ENCODE peak calls at places on chromosomes 7 and 10, in seven cellular contexts. Q is heart left ventricle, C is hepatocyte, R is body of pancreas, N is ovary, J is breast epithelium, V is left lung. G is an unnamed sample.

GRCh38 chr7:24419070-24419469 is 135.1 kb downstream of the NPY start:
- DNase-seq in Q (no peak), C (no peak), R (no peak), N (no peak), J (no peak), V (no peak), G (no peak)

GRCh38 chr7:98681496-98681895 is 64.4 kb downstream of the NPTX2 start:
- DNase-seq in Q (no peak), C (no peak), R (no peak), N (no peak), J (no peak), V (no peak), G (no peak)

GRCh38 chr7:69967152-69967591 is 368.9 kb downstream of the AUTS2 start:
- DNase-seq in Q (peak; percentile 68), C (peak; percentile 11), R (peak; percentile 19), N (peak; percentile 40), J (no peak), V (no peak), G (no peak)

GRCh38 chr7:145031162-145031561 is 195.3 kb upstream of the TPK1 start:
- DNase-seq in Q (no peak), C (no peak), R (no peak), N (no peak), J (no peak), V (no peak), G (no peak)

GRCh38 chr7:106392565-106392964 is 107.8 kb upstream of the NAMPT start:
- DNase-seq in Q (no peak), C (no peak), R (no peak), N (no peak), J (no peak), V (no peak), G (no peak)

GRCh38 chr7:4021413-4021812 is 660.7 kb upstream of the FOXK1 start:
- DNase-seq in Q (no peak), C (no peak), R (no peak), N (no peak), J (no peak), V (no peak), G (no peak)

GRCh38 chr10:99345350-99345749 is 16.2 kb downstream of the CNNM1 start:
- DNase-seq in Q (no peak), C (no peak), R (no peak), N (no peak), J (no peak), V (no peak), G (no peak)

GRCh38 chr10:116752563-116752962 is 10.2 kb upstream of the HSPA12A start:
- DNase-seq in Q (no peak), C (no peak), R (peak; percentile 0), N (no peak), J (no peak), V (no peak), G (no peak)

GRCh38 chr7:24820730-24821044 is 63.4 kb upstream of the GSDME start:
- DNase-seq in Q (no peak), C (peak; percentile 76), R (no peak), N (no peak), J (peak; percentile 31), V (no peak), G (no peak)

GRCh38 chr10:97570789-97571536 is 1.6 kb upstream of the ANKRD2 start:
- DNase-seq in Q (peak; percentile 51), C (no peak), R (no peak), N (no peak), J (no peak), V (no peak), G (no peak)

GRCh38 chr10:42769653-42770052 is 12.9 kb upstream of the BMS1 start:
- DNase-seq in Q (no peak), C (no peak), R (no peak), N (no peak), J (no peak), V (no peak), G (no peak)

GRCh38 chr10:10677479-10677878 is 340.2 kb upstream of the CELF2 start:
- DNase-seq in Q (peak; percentile 72), C (peak; percentile 72), R (peak; percentile 18), N (peak; percentile 37), J (no peak), V (no peak), G (peak; percentile 74)

GRCh38 chr7:143393267-143394041 is 12.3 kb downstream of the ZYX start:
- DNase-seq in Q (no peak), C (peak; percentile 77), R (peak; percentile 78), N (no peak), J (no peak), V (peak; percentile 67), G (no peak)

GRCh38 chr10:70974351-70974901 is 86.1 kb upstream of the PCBD1 start:
- DNase-seq in Q (no peak), C (peak; percentile 20), R (no peak), N (no peak), J (no peak), V (no peak), G (no peak)

GRCh38 chr10:12945709-12946359 is 55.7 kb downstream of the CCDC3 start:
- DNase-seq in Q (no peak), C (no peak), R (no peak), N (no peak), J (no peak), V (no peak), G (no peak)

GRCh38 chr10:1247598-1248261 is 191.5 kb downstream of the WDR37 start:
- DNase-seq in Q (no peak), C (no peak), R (no peak), N (no peak), J (no peak), V (no peak), G (no peak)

GRCh38 chr10:50420166-50420565 is 168.8 kb upstream of the ASAH2 start:
- DNase-seq in Q (no peak), C (no peak), R (no peak), N (no peak), J (no peak), V (no peak), G (no peak)

GRCh38 chr10:111481271-111482073 is 404.6 kb downstream of the ADRA2A start:
- DNase-seq in Q (no peak), C (no peak), R (no peak), N (no peak), J (no peak), V (no peak), G (no peak)

GRCh38 chr10:86128360-86128759 is 238.2 kb downstream of the GRID1 start:
- DNase-seq in Q (no peak), C (no peak), R (no peak), N (no peak), J (no peak), V (no peak), G (no peak)

DNA sequence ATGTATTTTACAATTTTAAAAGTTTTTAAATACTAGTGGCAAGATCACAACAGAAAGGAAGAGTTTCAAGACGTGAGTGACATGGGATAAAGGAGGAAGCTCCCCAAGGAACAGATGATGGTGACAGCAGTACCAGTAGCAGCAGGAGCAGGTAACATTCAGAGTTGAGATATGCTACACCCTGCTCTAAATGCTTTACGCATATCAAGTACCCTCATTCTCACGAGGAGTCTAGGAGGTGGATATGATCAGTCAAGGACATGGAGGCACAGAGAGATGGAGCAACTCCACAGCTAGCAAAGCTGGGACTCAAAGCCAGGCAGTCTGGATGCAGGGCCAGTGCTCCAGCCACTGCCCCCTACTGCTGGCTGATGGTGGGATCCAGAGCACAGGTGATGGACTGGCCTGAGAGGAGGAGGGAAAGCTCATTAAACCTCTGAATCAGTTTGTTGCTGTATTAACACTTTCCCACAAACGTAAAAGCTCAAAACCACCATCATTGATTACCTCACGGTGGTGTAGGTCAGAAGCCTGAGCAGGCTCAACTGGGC is 17.5 kb downstream of the RP9 start:
- DNase-seq in Q (no peak), C (no peak), R (no peak), N (no peak), J (no peak), V (no peak), G (no peak)
- TF ChIP-seq CTCF in Q (no peak), C (no peak), R (no peak), N (no peak), J (no peak), V (no peak), G (no peak)

DNA sequence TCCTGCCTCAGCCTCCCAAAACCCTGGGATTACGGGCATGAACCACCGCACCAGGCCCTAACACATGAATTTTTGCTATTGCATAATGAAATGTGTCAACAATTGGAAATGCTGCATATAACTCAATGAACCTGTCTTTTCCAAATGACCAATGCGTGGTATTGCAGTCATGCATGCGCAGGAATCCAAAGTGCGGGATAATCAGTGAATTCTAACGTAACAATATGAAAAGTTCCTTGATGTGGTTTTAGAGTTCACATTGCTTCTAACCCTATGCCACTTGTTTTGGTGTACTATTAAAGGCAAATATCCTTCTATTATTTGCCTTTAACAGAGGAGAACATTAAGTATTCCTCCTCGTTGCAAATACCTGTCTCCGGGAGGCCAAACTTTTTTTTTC is 10.5 kb downstream of the TDRD1 start:
- DNase-seq in Q (no peak), C (no peak), R (no peak), N (no peak), J (no peak), V (no peak), G (no peak)
- H3K36me3 ChIP-seq in Q (no peaks in the 10 kb centered on the region), C (no peaks in the 10 kb centered on the region), R (no peaks in the 10 kb centered on the region), N (no peaks in the 10 kb centered on the region), J (no peaks in the 10 kb centered on the region), V (no peaks in the 10 kb centered on the region), G (no peaks in the 10 kb centered on the region)

GRCh38 chr7:151088019-151088855 is 2.0 kb downstream of the AGAP3 start:
- DNase-seq in Q (no peak), C (no peak), R (no peak), N (peak; percentile 43), J (no peak), V (peak; percentile 73), G (no peak)
- H3K4me1 ChIP-seq in Q (peaks cover 62% of the 10 kb centered on the region), C (peaks cover 43% of the 10 kb centered on the region), R (peaks cover 69% of the 10 kb centered on the region), N (peaks cover 25% of the 10 kb centered on the region), J (peaks cover 11% of the 10 kb centered on the region), V (peaks cover 83% of the 10 kb centered on the region), G (peaks cover 59% of the 10 kb centered on the region)

GRCh38 chr7:95772771-95773581 is 622 bp downstream of the DYNC1I1 start:
- DNase-seq in Q (peak; percentile 61), C (peak; percentile 32), R (peak; percentile 41), N (peak; percentile 51), J (no peak), V (no peak), G (no peak)
- TF ChIP-seq CTCF in Q (no peak), C (no peak), R (no peak), N (no peak), J (no peak), V (no peak), G (no peak)

GRCh38 chr7:41970946-41971345 is 266.1 kb downstream of the GLI3 start:
- DNase-seq in Q (no peak), C (no peak), R (no peak), N (no peak), J (no peak), V (no peak), G (no peak)
- H3K36me3 ChIP-seq in Q (no peaks in the 10 kb centered on the region), C (no peaks in the 10 kb centered on the region), R (no peaks in the 10 kb centered on the region), N (no peaks in the 10 kb centered on the region), J (peaks cover 8% of the 10 kb centered on the region), V (no peaks in the 10 kb centered on the region), G (no peaks in the 10 kb centered on the region)

GRCh38 chr10:126058507-126058906 is 162.1 kb downstream of the FANK1 start:
- DNase-seq in Q (no peak), C (no peak), R (no peak), N (no peak), J (no peak), V (no peak), G (no peak)
- H3K4me1 ChIP-seq in Q (peaks cover 33% of the 10 kb centered on the region), C (peaks cover 25% of the 10 kb centered on the region), R (peaks cover 12% of the 10 kb centered on the region), N (peaks cover 22% of the 10 kb centered on the region), J (no peaks in the 10 kb centered on the region), V (peaks cover 8% of the 10 kb centered on the region), G (peaks cover 3% of the 10 kb centered on the region)